ENCODE peak calls at places on chromosomes 16 and 17, in four cellular contexts. One of them, this sample, is unnamed. For H3K9me3, the result is how much of the 10 kb centered on the place peaks cover.

GRCh38 chr16:83615553-83615952 is 192.2 kb upstream of the HSBP1 start:
- DNase-seq in cardiac muscle cell: peak
- DNase-seq in adipocyte: peak
- DNase-seq in left ventricle myocardium inferior: no peak
- DNase-seq in this sample: no peak

GRCh38 chr17:73285916-73286862 is 24.5 kb upstream of the CPSF4L start:
- DNase-seq in cardiac muscle cell: no peak
- DNase-seq in adipocyte: no peak
- DNase-seq in left ventricle myocardium inferior: no peak
- DNase-seq in this sample: no peak

GRCh38 chr17:50871369-50871768 is 5.2 kb upstream of the TOB1 start:
- DNase-seq in cardiac muscle cell: no peak
- DNase-seq in adipocyte: no peak
- DNase-seq in left ventricle myocardium inferior: no peak
- DNase-seq in this sample: no peak

GRCh38 chr17:32877164-32877764 is 340 bp upstream of the MYO1D start:
- DNase-seq in cardiac muscle cell: peak
- DNase-seq in adipocyte: peak
- DNase-seq in left ventricle myocardium inferior: peak
- DNase-seq in this sample: peak

GRCh38 chr16:24178496-24178895 is 77.6 kb upstream of the CACNG3 start:
- DNase-seq in cardiac muscle cell: no peak
- DNase-seq in adipocyte: no peak
- DNase-seq in left ventricle myocardium inferior: no peak
- DNase-seq in this sample: no peak

GRCh38 chr16:88376835-88377726 is 5.7 kb upstream of the ZNF469 start:
- DNase-seq in cardiac muscle cell: peak
- DNase-seq in adipocyte: no peak
- DNase-seq in left ventricle myocardium inferior: peak
- DNase-seq in this sample: no peak

GRCh38 chr17:41917957-41918391 is 777 bp downstream of the ACLY start:
- DNase-seq in cardiac muscle cell: peak
- DNase-seq in adipocyte: peak
- DNase-seq in left ventricle myocardium inferior: peak
- DNase-seq in this sample: peak

GRCh38 chr17:40432864-40433528 is 10.3 kb upstream of the IGFBP4 start:
- DNase-seq in cardiac muscle cell: peak
- DNase-seq in adipocyte: peak
- DNase-seq in left ventricle myocardium inferior: peak
- DNase-seq in this sample: peak

GRCh38 chr16:57797526-57798266 is 4.6 kb downstream of the KIFC3 start:
- DNase-seq in cardiac muscle cell: no peak
- DNase-seq in adipocyte: no peak
- DNase-seq in left ventricle myocardium inferior: no peak
- DNase-seq in this sample: peak

GRCh38 chr17:45227101-45227591 is 5.5 kb downstream of the FMNL1 start:
- DNase-seq in cardiac muscle cell: no peak
- DNase-seq in adipocyte: no peak
- DNase-seq in left ventricle myocardium inferior: no peak
- DNase-seq in this sample: peak

GRCh38 chr16:49914697-49915096 is 58.8 kb upstream of the ZNF423 start:
- DNase-seq in cardiac muscle cell: no peak
- DNase-seq in adipocyte: no peak
- DNase-seq in left ventricle myocardium inferior: no peak
- DNase-seq in this sample: no peak

GRCh38 chr17:28330671-28331070 is 4.6 kb downstream of the IFT20 start:
- DNase-seq in cardiac muscle cell: no peak
- DNase-seq in adipocyte: no peak
- DNase-seq in left ventricle myocardium inferior: no peak
- DNase-seq in this sample: no peak

GRCh38 chr17:46044286-46044928 is 45.4 kb downstream of the STH start:
- DNase-seq in cardiac muscle cell: peak
- DNase-seq in adipocyte: peak
- DNase-seq in left ventricle myocardium inferior: no peak
- DNase-seq in this sample: peak

GRCh38 chr17:66952031-66952524 is 12.4 kb upstream of the CACNG4 start:
- DNase-seq in cardiac muscle cell: peak
- DNase-seq in adipocyte: peak
- DNase-seq in left ventricle myocardium inferior: no peak
- DNase-seq in this sample: no peak

GRCh38 chr17:3780986-3781385 is 20.0 kb downstream of the ITGAE start:
- DNase-seq in cardiac muscle cell: no peak
- DNase-seq in adipocyte: no peak
- DNase-seq in left ventricle myocardium inferior: no peak
- DNase-seq in this sample: no peak

GRCh38 chr17:58679263-58680037 is 12.4 kb downstream of the TEX14 start:
- DNase-seq in cardiac muscle cell: peak
- DNase-seq in adipocyte: no peak
- DNase-seq in left ventricle myocardium inferior: no peak
- DNase-seq in this sample: no peak

GRCh38 chr17:50219345-50219744 is 17.9 kb upstream of the COL1A1 start:
- DNase-seq in cardiac muscle cell: peak
- DNase-seq in adipocyte: peak
- DNase-seq in left ventricle myocardium inferior: no peak
- DNase-seq in this sample: no peak

GRCh38 chr17:42526031-42526444 is 10.0 kb upstream of the NAGLU start:
- DNase-seq in cardiac muscle cell: peak
- DNase-seq in adipocyte: no peak
- DNase-seq in left ventricle myocardium inferior: peak
- DNase-seq in this sample: peak

GRCh38 chr17:63222655-63223054 is 223.5 kb downstream of the CYB561 start:
- DNase-seq in cardiac muscle cell: peak
- DNase-seq in adipocyte: no peak
- DNase-seq in left ventricle myocardium inferior: no peak
- DNase-seq in this sample: no peak

DNA sequence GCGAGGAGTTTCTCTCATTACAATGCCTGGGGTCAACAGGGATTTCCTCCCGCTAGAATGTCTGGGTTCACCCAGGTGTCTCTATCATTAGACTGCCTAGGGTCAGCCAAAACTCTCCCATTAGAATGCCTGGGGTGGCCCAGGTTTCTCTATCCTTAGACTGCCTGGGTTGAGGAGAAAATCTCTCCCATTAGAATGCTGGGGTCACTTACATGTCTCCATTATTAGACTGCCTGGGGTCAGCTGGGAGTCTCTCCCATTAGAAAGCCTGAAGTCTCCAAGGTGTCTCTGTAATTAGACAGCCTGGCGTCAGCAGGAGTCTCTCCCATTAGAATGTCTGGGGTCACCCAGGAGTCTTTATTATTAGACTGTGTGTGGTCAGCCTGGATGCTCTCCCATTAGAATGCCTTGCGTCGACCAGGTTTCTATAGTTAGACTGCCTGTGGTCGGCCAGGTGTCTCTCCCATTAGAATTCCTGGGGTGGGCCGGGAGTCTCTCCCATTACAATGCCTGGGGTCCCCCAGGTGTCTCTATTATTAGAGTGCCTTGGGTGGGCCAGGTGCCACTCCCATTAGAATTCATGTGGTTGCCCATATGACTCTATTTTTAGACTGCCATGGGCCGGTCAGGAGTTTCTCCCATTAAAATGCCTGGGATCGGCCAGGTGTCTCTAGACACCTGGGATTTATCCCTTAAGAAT is 2272.1 kb downstream of the TP53TG3F start:
- DNase-seq in cardiac muscle cell: no peak
- DNase-seq in adipocyte: no peak
- DNase-seq in left ventricle myocardium inferior: no peak
- DNase-seq in this sample: no peak
- H3K9me3 ChIP-seq in cardiac muscle cell: under half
- H3K9me3 ChIP-seq in adipocyte: under half
- H3K9me3 ChIP-seq in left ventricle myocardium inferior: under half
- H3K9me3 ChIP-seq in this sample: under half

DNA sequence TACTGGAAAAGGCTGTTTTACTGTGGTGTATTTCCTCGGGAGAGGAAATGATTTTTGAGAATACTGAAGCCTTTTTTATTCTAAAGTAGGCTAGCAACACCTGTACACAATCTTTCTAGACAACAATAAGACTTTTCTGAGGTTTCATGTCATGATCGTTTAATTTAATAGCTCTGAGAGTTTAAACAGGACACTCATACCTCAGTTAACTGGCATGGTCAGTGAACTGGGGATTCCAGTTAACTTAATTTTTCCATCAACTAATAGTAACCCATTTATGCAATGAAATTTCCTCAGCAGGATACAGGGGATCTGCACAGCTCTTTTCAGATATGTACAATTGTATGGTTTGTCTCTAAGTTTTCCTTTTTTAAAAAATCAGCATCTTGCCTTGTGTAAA is 262.6 kb downstream of the NTN1 start:
- DNase-seq in cardiac muscle cell: no peak
- DNase-seq in adipocyte: peak
- DNase-seq in left ventricle myocardium inferior: no peak
- DNase-seq in this sample: no peak
- H3K9me3 ChIP-seq in cardiac muscle cell: under half
- H3K9me3 ChIP-seq in adipocyte: under half
- H3K9me3 ChIP-seq in left ventricle myocardium inferior: under half
- H3K9me3 ChIP-seq in this sample: under half

GRCh38 chr17:52740006-52740405 is 581.5 kb upstream of the CA10 start:
- DNase-seq in cardiac muscle cell: no peak
- DNase-seq in adipocyte: no peak
- DNase-seq in left ventricle myocardium inferior: no peak
- DNase-seq in this sample: no peak
- H3K9me3 ChIP-seq in cardiac muscle cell: under half
- H3K9me3 ChIP-seq in adipocyte: under half
- H3K9me3 ChIP-seq in left ventricle myocardium inferior: under half
- H3K9me3 ChIP-seq in this sample: under half

DNA sequence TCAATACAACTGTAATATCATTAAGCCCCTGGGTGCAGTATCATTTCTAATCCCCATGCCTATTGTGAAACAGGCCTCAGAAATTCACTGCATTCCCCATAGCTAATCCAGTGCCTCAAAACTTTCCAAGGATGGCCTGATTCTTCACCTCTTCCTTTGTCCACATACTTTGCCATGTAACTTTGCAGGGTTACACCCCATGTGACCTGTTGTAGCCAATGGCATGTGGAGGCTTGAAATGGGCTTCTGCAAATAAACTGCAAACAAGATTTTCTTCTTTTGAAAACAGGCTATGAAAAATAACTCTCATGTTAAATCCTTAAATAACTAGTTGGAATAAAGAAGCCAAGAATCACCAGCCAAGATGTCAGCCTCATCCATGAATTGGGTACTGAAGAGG is 35.9 kb downstream of the ABCA10 start:
- DNase-seq in cardiac muscle cell: no peak
- DNase-seq in adipocyte: no peak
- DNase-seq in left ventricle myocardium inferior: no peak
- DNase-seq in this sample: no peak
- H3K9me3 ChIP-seq in cardiac muscle cell: under half
- H3K9me3 ChIP-seq in adipocyte: under half
- H3K9me3 ChIP-seq in left ventricle myocardium inferior: under half
- H3K9me3 ChIP-seq in this sample: under half

GRCh38 chr16:35744084-35744483 is 2284.7 kb downstream of the TP53TG3F start:
- DNase-seq in cardiac muscle cell: no peak
- DNase-seq in adipocyte: no peak
- DNase-seq in left ventricle myocardium inferior: no peak
- DNase-seq in this sample: no peak
- H3K9me3 ChIP-seq in cardiac muscle cell: under half
- H3K9me3 ChIP-seq in adipocyte: under half
- H3K9me3 ChIP-seq in left ventricle myocardium inferior: under half
- H3K9me3 ChIP-seq in this sample: under half

DNA sequence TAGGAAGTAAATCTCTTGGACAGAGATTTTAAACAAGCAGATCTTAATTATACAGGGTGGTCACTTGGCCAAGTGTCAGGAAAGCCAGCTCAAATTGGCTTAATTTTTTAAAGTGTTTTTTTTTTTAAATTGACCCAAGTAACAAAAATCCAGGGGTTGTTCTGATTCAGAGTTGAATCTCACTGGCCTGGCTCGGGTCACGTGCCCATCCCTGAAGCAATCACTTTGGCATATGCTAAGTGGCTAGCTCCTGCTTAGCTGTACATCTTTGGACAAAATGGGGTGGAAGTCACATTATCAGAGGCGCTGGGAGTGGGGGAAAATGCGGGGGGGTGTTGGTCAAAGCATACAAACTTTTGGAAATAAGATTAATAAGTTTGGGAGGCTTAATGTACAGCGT is 23.6 kb downstream of the CLEC19A start:
- DNase-seq in cardiac muscle cell: no peak
- DNase-seq in adipocyte: no peak
- DNase-seq in left ventricle myocardium inferior: no peak
- DNase-seq in this sample: no peak
- H3K9me3 ChIP-seq in cardiac muscle cell: under half
- H3K9me3 ChIP-seq in adipocyte: under half
- H3K9me3 ChIP-seq in left ventricle myocardium inferior: under half
- H3K9me3 ChIP-seq in this sample: under half

DNA sequence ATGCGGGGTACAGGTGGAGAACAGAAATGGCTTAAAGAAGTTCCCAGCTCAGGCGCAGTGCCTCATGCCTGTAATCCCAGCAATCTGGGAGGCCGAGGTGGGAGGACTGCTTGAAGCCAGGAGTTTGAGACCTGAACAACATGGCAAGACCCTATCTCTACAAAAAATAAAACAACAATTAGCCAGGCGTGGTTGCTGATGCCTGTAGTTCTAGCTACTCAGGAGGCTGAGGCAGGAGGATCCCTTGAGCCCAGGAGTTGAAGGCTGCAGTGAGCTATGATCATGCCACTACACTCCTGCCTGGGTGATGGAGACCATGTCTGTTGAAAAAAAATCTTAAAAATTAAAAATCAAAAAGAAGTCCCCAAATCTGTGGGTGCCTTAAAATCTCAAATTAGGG is 228.3 kb upstream of the WSB1 start:
- DNase-seq in cardiac muscle cell: no peak
- DNase-seq in adipocyte: no peak
- DNase-seq in left ventricle myocardium inferior: no peak
- DNase-seq in this sample: no peak
- H3K9me3 ChIP-seq in cardiac muscle cell: under half
- H3K9me3 ChIP-seq in adipocyte: under half
- H3K9me3 ChIP-seq in left ventricle myocardium inferior: under half
- H3K9me3 ChIP-seq in this sample: under half

DNA sequence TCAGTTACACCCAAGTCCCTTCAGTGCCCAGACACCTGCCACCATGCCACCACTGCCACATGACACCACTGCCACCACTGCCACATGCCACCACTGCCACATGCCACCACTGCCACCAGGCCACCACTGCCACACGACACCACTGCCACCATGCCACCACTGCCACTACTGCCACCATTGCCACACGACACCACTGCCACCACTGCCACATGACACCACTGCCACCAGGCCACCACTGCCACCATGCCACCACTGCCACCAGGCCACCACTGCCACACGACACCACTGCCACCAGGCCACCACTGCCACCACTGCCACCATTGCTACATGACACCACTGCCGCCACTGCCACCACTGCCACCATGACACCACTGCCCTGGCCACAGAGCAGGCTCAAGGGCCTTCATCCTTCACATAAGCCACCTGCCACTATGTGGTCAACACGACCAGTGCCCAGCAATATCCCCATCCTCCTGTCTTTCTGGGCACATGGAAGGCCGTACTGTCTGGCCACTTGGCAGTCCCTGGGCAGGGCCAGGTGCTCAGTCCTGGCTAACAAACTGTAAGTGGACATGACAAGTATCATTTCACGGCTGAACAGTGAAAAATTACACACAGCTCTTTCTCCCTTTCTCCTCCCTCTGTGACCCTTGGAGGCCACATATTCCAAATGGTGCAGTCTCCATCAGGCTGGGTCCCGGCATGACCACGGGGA is 33.1 kb downstream of the ABR start:
- DNase-seq in cardiac muscle cell: no peak
- DNase-seq in adipocyte: no peak
- DNase-seq in left ventricle myocardium inferior: no peak
- DNase-seq in this sample: no peak
- H3K9me3 ChIP-seq in cardiac muscle cell: under half
- H3K9me3 ChIP-seq in adipocyte: under half
- H3K9me3 ChIP-seq in left ventricle myocardium inferior: under half
- H3K9me3 ChIP-seq in this sample: under half

This sample was measured in heart left ventricle.